ENCODE peak calls at places on chromosomes 2 and 18, in six cellular contexts. B is 8988T, K is RKO, W is heart right ventricle, Q is hepatocyte, U is NT2/D1. V is an unnamed sample.

GRCh38 chr2:150528861-150529801 is 41.7 kb upstream of the RND3 start:
- DNase-seq in U (peak), K (no peak), B (no peak), Q (peak), W (no peak), V (peak)

GRCh38 chr2:43898134-43898957 is 59.6 kb downstream of the ABCG8 start:
- DNase-seq in Q (peak), B (no peak), W (no peak), U (no peak), K (no peak), V (no peak)

GRCh38 chr2:136246086-136246669 is 128.2 kb upstream of the CXCR4 start:
- DNase-seq in U (no peak), K (no peak), Q (peak), B (no peak), W (no peak), V (peak)

GRCh38 chr2:40797115-40797514 is 345.2 kb upstream of the SLC8A1 start:
- DNase-seq in W (no peak), Q (no peak), B (no peak), U (peak), K (no peak), V (no peak)

GRCh38 chr2:47767880-47768609 is 14.9 kb upstream of the MSH6 start:
- DNase-seq in B (peak), Q (peak), W (peak), K (peak), U (peak), V (peak)

GRCh38 chr2:135819211-135819610 is 17.8 kb downstream of the LCT start:
- DNase-seq in U (no peak), B (peak), Q (no peak), K (peak), W (no peak), V (peak)

GRCh38 chr2:189232759-189233406 is 53.3 kb upstream of the COL5A2 start:
- DNase-seq in K (no peak), U (no peak), Q (no peak), B (no peak), W (no peak), V (no peak)

GRCh38 chr2:48209214-48209885 is 303.1 kb upstream of the FBXO11 start:
- DNase-seq in K (no peak), U (no peak), Q (no peak), B (no peak), W (no peak), V (peak)

GRCh38 chr2:11583203-11583752 is 49.4 kb downstream of the GREB1 start:
- DNase-seq in U (no peak), Q (peak), K (no peak), W (peak), B (no peak), V (no peak)

GRCh38 chr2:86566158-86566827 is 3.0 kb upstream of the CHMP3 start:
- DNase-seq in W (no peak), K (no peak), B (no peak), U (no peak), Q (no peak), V (no peak)

GRCh38 chr2:236338495-236339184 is 74.4 kb upstream of the ASB18 start:
- DNase-seq in W (peak), Q (peak), B (no peak), U (no peak), K (no peak), V (peak)

GRCh38 chr18:50560681-50561629 is 1.1 kb downstream of the MAPK4 start:
- DNase-seq in Q (peak), U (no peak), W (no peak), B (no peak), K (no peak), V (peak)

V was measured in trophoblast cell.